ENCODE peak calls at places on chromosome 16, in seven cellular contexts. R is ovary, T is spleen, K is retinal pigment epithelial cell, Q is Panc1, O is cardiac muscle cell, F is heart right ventricle. A is an unnamed sample.
A peak's percentile ranks its signal among the peaks of the same experiment; 100 is the strongest.

GRCh38 chr16:69522732-69523404 is 42.9 kb upstream of the NFAT5 start:
- DNase-seq in R (no peak), T (no peak), K (no peak), Q (no peak), O (no peak), F (no peak), A (no peak)

GRCh38 chr16:15650698-15651161 is 685 bp downstream of the NDE1 start:
- DNase-seq in R (peak; percentile 67), T (no peak), K (no peak), Q (no peak), O (peak; percentile 18), F (no peak), A (no peak)

GRCh38 chr16:23962001-23962400 is 126.2 kb downstream of the PRKCB start:
- DNase-seq in R (no peak), T (no peak), K (no peak), Q (no peak), O (no peak), F (no peak), A (no peak)

GRCh38 chr16:79272141-79272577 is 328.4 kb downstream of the MAF start:
- DNase-seq in R (no peak), T (peak; percentile 81), K (no peak), Q (no peak), O (no peak), F (no peak), A (no peak)

GRCh38 chr16:56634715-56635440 is 2.4 kb downstream of the MT1M start:
- DNase-seq in R (no peak), T (no peak), K (no peak), Q (no peak), O (no peak), F (no peak), A (no peak)

GRCh38 chr16:3235856-3236669 is 1.1 kb upstream of the ZNF200 start:
- DNase-seq in R (peak; percentile 51), T (peak; percentile 91), K (no peak), Q (no peak), O (peak; percentile 39), F (peak; percentile 47), A (no peak)

GRCh38 chr16:1978476-1979120 is 2.7 kb downstream of the NOXO1 start:
- DNase-seq in R (no peak), T (no peak), K (no peak), Q (no peak), O (no peak), F (no peak), A (no peak)

GRCh38 chr16:10984509-10984908 is 40.1 kb downstream of the CLEC16A start:
- DNase-seq in R (no peak), T (no peak), K (no peak), Q (no peak), O (peak; percentile 59), F (no peak), A (no peak)

GRCh38 chr16:56041556-56042140 is 149.6 kb upstream of the GNAO1 start:
- DNase-seq in R (no peak), T (no peak), K (no peak), Q (no peak), O (no peak), F (no peak), A (no peak)

GRCh38 chr16:72876221-72876620 is 171.7 kb downstream of the ZFHX3 start:
- DNase-seq in R (no peak), T (no peak), K (no peak), Q (no peak), O (peak; percentile 94), F (peak; percentile 65), A (no peak)

GRCh38 chr16:76265434-76266045 is 11.7 kb upstream of the CNTNAP4 start:
- DNase-seq in R (no peak), T (no peak), K (no peak), Q (peak; percentile 27), O (peak; percentile 46), F (no peak), A (no peak)

GRCh38 chr16:68420366-68420765 is 27.9 kb downstream of the SMPD3 start:
- DNase-seq in R (no peak), T (no peak), K (no peak), Q (no peak), O (no peak), F (no peak), A (no peak)

GRCh38 chr16:19524866-19525723 is 1.4 kb downstream of the CCP110 start:
- DNase-seq in R (no peak), T (no peak), K (no peak), Q (no peak), O (no peak), F (no peak), A (no peak)

GRCh38 chr16:72481419-72481818 is 309.5 kb upstream of the PMFBP1 start:
- DNase-seq in R (no peak), T (no peak), K (no peak), Q (no peak), O (peak; percentile 46), F (no peak), A (no peak)

GRCh38 chr16:73025506-73026131 is 22.3 kb downstream of the ZFHX3 start:
- DNase-seq in R (no peak), T (no peak), K (no peak), Q (no peak), O (peak; percentile 38), F (no peak), A (no peak)

GRCh38 chr16:47712276-47713224 is 251.4 kb downstream of the PHKB start:
- DNase-seq in R (no peak), T (peak; percentile 76), K (no peak), Q (no peak), O (no peak), F (no peak), A (peak; percentile 58)

GRCh38 chr16:6099102-6099501 is 1001.5 kb upstream of the EEF2KMT start:
- DNase-seq in R (no peak), T (no peak), K (no peak), Q (no peak), O (no peak), F (no peak), A (no peak)

GRCh38 chr16:89160977-89161701 is 10.4 kb upstream of the CDH15 start:
- DNase-seq in R (no peak), T (no peak), K (no peak), Q (no peak), O (no peak), F (no peak), A (no peak)

GRCh38 chr16:89159850-89160354 is 11.6 kb upstream of the CDH15 start:
- DNase-seq in R (no peak), T (no peak), K (no peak), Q (no peak), O (no peak), F (no peak), A (no peak)

GRCh38 chr16:89156740-89157645 is 14.6 kb upstream of the CDH15 start:
- DNase-seq in R (no peak), T (no peak), K (no peak), Q (no peak), O (no peak), F (no peak), A (no peak)

GRCh38 chr16:89157778-89158177 is 13.8 kb upstream of the CDH15 start:
- DNase-seq in R (no peak), T (no peak), K (no peak), Q (no peak), O (no peak), F (no peak), A (no peak)

DNA sequence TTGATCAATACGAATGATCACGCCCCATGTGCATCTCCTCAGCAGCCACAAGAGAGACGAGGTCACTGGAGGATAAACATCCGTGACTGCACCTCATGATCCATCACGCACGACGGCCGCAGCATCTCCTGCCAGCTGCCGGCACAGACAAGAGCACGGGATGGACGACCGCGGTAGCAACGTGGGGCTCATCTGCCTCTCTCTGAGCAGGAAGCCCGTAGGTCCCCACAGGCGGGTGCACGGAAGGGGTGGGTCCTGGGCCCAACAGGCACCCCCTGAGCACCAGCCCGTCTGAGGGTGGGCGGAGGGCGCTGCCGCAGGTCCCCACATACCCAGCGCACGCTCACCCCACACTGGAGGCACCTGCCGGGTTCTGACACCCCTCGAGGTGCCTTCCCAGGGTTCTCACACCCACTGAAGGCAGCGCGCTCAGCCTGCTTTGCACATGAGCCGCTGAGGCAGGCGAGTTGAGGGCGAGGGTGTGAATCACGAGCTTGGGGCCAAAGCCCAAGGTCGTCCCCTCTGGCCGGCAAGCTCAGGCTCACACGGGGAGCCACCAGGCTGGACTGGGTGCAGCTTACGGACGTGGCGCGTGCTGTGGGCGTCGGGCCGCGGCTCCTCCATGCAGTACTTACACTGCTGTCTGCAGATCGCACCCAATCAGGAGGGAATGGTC is 12.2 kb upstream of the CDH15 start:
- DNase-seq in R (no peak), T (no peak), K (no peak), Q (no peak), O (no peak), F (no peak), A (no peak)
- TF ChIP-seq CTCF in R (no peak), T (no peak), K (no peak), Q (no peak), O (no peak), F (no peak), A (no peak)

GRCh38 chr16:88684569-88685155 is 1.6 kb downstream of the SNAI3 start:
- DNase-seq in R (no peak), T (peak; percentile 76), K (no peak), Q (no peak), O (no peak), F (no peak), A (no peak)

GRCh38 chr16:88687254-88687576 is 908 bp upstream of the SNAI3 start:
- DNase-seq in R (no peak), T (peak; percentile 79), K (no peak), Q (no peak), O (no peak), F (no peak), A (no peak)

GRCh38 chr16:88686062-88686438 is 257 bp downstream of the SNAI3 start:
- DNase-seq in R (no peak), T (peak; percentile 92), K (no peak), Q (no peak), O (no peak), F (peak; percentile 37), A (no peak)

GRCh38 chr16:88686439-88687253 is at the start of gene SNAI3:
- DNase-seq in R (peak; percentile 78), T (peak; percentile 98), K (peak; percentile 11), Q (no peak), O (peak; percentile 56), F (peak; percentile 84), A (peak; percentile 81)

GRCh38 chr16:88685156-88686061 is 898 bp downstream of the SNAI3 start:
- DNase-seq in R (no peak), T (peak; percentile 87), K (no peak), Q (no peak), O (peak; percentile 58), F (no peak), A (no peak)
- TF ChIP-seq CTCF in R (no peak), T (peak; percentile 83), K (peak; percentile 89), Q (peak; percentile 72), O (peak; percentile 88), F (peak; percentile 67), A (peak; percentile 67)

GRCh38 chr16:30430428-30430970 is 669 bp upstream of the DCTPP1 start:
- DNase-seq in R (no peak), T (no peak), K (no peak), Q (no peak), O (no peak), F (peak; percentile 24), A (no peak)
- TF ChIP-seq CTCF in R (no peak), T (no peak), K (no peak), Q (no peak), O (no peak), F (no peak), A (peak; percentile 74)

DNA sequence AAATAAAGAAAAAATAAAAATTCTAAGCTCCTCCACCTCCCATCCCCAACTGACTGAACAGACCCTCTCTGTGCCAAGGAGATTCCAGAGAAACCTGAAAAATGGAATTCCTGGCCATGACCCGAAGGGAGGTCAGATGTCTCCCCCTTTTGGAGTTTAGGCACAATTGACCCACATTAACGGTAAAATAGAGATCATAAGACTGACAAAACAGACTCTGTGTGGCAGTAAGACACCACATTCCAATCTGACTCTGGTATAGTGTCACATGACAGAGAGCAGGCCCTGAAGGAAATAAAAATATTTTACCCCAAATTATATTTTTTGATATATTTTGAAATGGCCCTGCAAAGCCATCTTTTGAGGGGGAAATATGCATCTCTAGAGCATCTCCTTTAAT is 115.1 kb upstream of the ZKSCAN2 start:
- DNase-seq in R (no peak), T (no peak), K (no peak), Q (no peak), O (no peak), F (no peak), A (no peak)
- TF ChIP-seq CTCF in R (no peak), T (no peak), K (no peak), Q (peak; percentile 18), O (no peak), F (no peak), A (no peak)